ENCODE peak calls at places on chromosome 11, in eight cellular contexts. One of them, this sample, is unnamed.

GRCh38 chr11:125164091-125164421 is 495 bp upstream of the PKNOX2 start:
- DNase-seq in IMR-90: no peak
- DNase-seq in fibroblast of pulmonary artery: no peak
- DNase-seq in heart right ventricle: no peak
- DNase-seq in GM13977: no peak
- DNase-seq in A673: no peak
- DNase-seq in fibroblast of the aortic adventitia: no peak
- DNase-seq in mucosa of descending colon: no peak
- DNase-seq in this sample: no peak

GRCh38 chr11:46290598-46291309 is 13.3 kb downstream of the CREB3L1 start:
- DNase-seq in IMR-90: peak; percentile 98
- DNase-seq in fibroblast of pulmonary artery: peak; percentile 97
- DNase-seq in heart right ventricle: peak; percentile 64
- DNase-seq in GM13977: no peak
- DNase-seq in A673: peak; percentile 96
- DNase-seq in fibroblast of the aortic adventitia: peak; percentile 97
- DNase-seq in mucosa of descending colon: peak; percentile 81
- DNase-seq in this sample: peak; percentile 85

GRCh38 chr11:25981998-25982397 is 349.9 kb upstream of the ANO3 start:
- DNase-seq in IMR-90: peak; percentile 77
- DNase-seq in fibroblast of pulmonary artery: peak; percentile 88
- DNase-seq in heart right ventricle: no peak
- DNase-seq in GM13977: peak; percentile 10
- DNase-seq in A673: peak; percentile 56
- DNase-seq in fibroblast of the aortic adventitia: peak; percentile 89
- DNase-seq in mucosa of descending colon: peak; percentile 42
- DNase-seq in this sample: peak; percentile 12

GRCh38 chr11:12791245-12791644 is 117.0 kb downstream of the TEAD1 start:
- DNase-seq in IMR-90: no peak
- DNase-seq in fibroblast of pulmonary artery: no peak
- DNase-seq in heart right ventricle: no peak
- DNase-seq in GM13977: no peak
- DNase-seq in A673: no peak
- DNase-seq in fibroblast of the aortic adventitia: no peak
- DNase-seq in mucosa of descending colon: no peak
- DNase-seq in this sample: no peak

GRCh38 chr11:116044946-116045345 is 540.7 kb upstream of the CADM1 start:
- DNase-seq in IMR-90: no peak
- DNase-seq in fibroblast of pulmonary artery: no peak
- DNase-seq in heart right ventricle: no peak
- DNase-seq in GM13977: no peak
- DNase-seq in A673: no peak
- DNase-seq in fibroblast of the aortic adventitia: no peak
- DNase-seq in mucosa of descending colon: no peak
- DNase-seq in this sample: peak; percentile 51

GRCh38 chr11:2685051-2685450 is 14.7 kb downstream of the KCNQ1OT1 start:
- DNase-seq in IMR-90: no peak
- DNase-seq in fibroblast of pulmonary artery: no peak
- DNase-seq in heart right ventricle: no peak
- DNase-seq in GM13977: no peak
- DNase-seq in A673: no peak
- DNase-seq in fibroblast of the aortic adventitia: no peak
- DNase-seq in mucosa of descending colon: no peak
- DNase-seq in this sample: no peak

GRCh38 chr11:29781268-29781667 is 235.6 kb downstream of the KCNA4 start:
- DNase-seq in IMR-90: no peak
- DNase-seq in fibroblast of pulmonary artery: peak; percentile 27
- DNase-seq in heart right ventricle: peak; percentile 40
- DNase-seq in GM13977: no peak
- DNase-seq in A673: no peak
- DNase-seq in fibroblast of the aortic adventitia: no peak
- DNase-seq in mucosa of descending colon: no peak
- DNase-seq in this sample: no peak

GRCh38 chr11:25566298-25567200 is 765.4 kb upstream of the ANO3 start:
- DNase-seq in IMR-90: no peak
- DNase-seq in fibroblast of pulmonary artery: peak; percentile 29
- DNase-seq in heart right ventricle: peak; percentile 8
- DNase-seq in GM13977: no peak
- DNase-seq in A673: no peak
- DNase-seq in fibroblast of the aortic adventitia: peak; percentile 67
- DNase-seq in mucosa of descending colon: no peak
- DNase-seq in this sample: no peak

DNA sequence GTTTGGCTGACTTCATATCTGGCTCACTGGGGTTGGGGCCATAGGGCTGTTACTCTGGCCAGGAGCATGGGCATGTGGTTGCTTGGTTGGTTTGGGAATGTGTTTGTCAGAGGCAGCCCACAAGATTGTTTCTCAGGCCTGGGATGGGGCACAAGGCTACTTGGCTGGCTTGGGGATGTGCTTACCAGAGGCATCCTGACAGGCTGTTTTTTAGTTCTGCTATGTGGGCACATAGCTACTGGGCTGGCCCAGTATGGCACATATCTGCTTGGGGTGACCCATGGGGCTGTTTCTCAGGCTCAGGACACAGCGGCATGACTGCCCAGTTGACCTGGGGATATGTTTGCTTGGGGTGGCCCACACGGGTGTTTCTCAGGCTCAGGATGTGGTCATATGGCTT is 94.6 kb upstream of the PGR start:
- DNase-seq in IMR-90: no peak
- DNase-seq in fibroblast of pulmonary artery: no peak
- DNase-seq in heart right ventricle: no peak
- DNase-seq in GM13977: no peak
- DNase-seq in A673: no peak
- DNase-seq in fibroblast of the aortic adventitia: no peak
- DNase-seq in mucosa of descending colon: no peak
- DNase-seq in this sample: no peak
- TF ChIP-seq CTCF in IMR-90: no peak
- TF ChIP-seq CTCF in fibroblast of pulmonary artery: no peak
- TF ChIP-seq CTCF in heart right ventricle: no peak
- TF ChIP-seq CTCF in GM13977: no peak
- TF ChIP-seq CTCF in A673: no peak
- TF ChIP-seq CTCF in fibroblast of the aortic adventitia: no peak
- TF ChIP-seq CTCF in mucosa of descending colon: no peak
- TF ChIP-seq CTCF in this sample: no peak

GRCh38 chr11:44301856-44302231 is 8.1 kb downstream of the ALX4 start:
- DNase-seq in IMR-90: no peak
- DNase-seq in fibroblast of pulmonary artery: no peak
- DNase-seq in heart right ventricle: no peak
- DNase-seq in GM13977: no peak
- DNase-seq in A673: no peak
- DNase-seq in fibroblast of the aortic adventitia: no peak
- DNase-seq in mucosa of descending colon: no peak
- DNase-seq in this sample: no peak
- TF ChIP-seq CTCF in IMR-90: no peak
- TF ChIP-seq CTCF in fibroblast of pulmonary artery: no peak
- TF ChIP-seq CTCF in heart right ventricle: no peak
- TF ChIP-seq CTCF in GM13977: no peak
- TF ChIP-seq CTCF in A673: no peak
- TF ChIP-seq CTCF in fibroblast of the aortic adventitia: no peak
- TF ChIP-seq CTCF in mucosa of descending colon: no peak
- TF ChIP-seq CTCF in this sample: no peak

GRCh38 chr11:450809-451451 is 851 bp downstream of the PTDSS2 start:
- DNase-seq in IMR-90: peak; percentile 66
- DNase-seq in fibroblast of pulmonary artery: peak; percentile 63
- DNase-seq in heart right ventricle: no peak
- DNase-seq in GM13977: peak; percentile 77
- DNase-seq in A673: peak; percentile 71
- DNase-seq in fibroblast of the aortic adventitia: peak; percentile 59
- DNase-seq in mucosa of descending colon: peak; percentile 83
- DNase-seq in this sample: peak; percentile 71
- TF ChIP-seq CTCF in IMR-90: peak; percentile 35
- TF ChIP-seq CTCF in fibroblast of pulmonary artery: no peak
- TF ChIP-seq CTCF in heart right ventricle: peak; percentile 35
- TF ChIP-seq CTCF in GM13977: peak; percentile 45
- TF ChIP-seq CTCF in A673: peak; percentile 45
- TF ChIP-seq CTCF in fibroblast of the aortic adventitia: peak; percentile 16
- TF ChIP-seq CTCF in mucosa of descending colon: no peak
- TF ChIP-seq CTCF in this sample: peak; percentile 20

GRCh38 chr11:65781152-65781961 is 581 bp upstream of the AP5B1 start:
- DNase-seq in IMR-90: no peak
- DNase-seq in fibroblast of pulmonary artery: no peak
- DNase-seq in heart right ventricle: no peak
- DNase-seq in GM13977: peak; percentile 17
- DNase-seq in A673: peak; percentile 56
- DNase-seq in fibroblast of the aortic adventitia: peak; percentile 9
- DNase-seq in mucosa of descending colon: peak; percentile 36
- DNase-seq in this sample: peak; percentile 45
- TF ChIP-seq CTCF in IMR-90: peak; percentile 35
- TF ChIP-seq CTCF in fibroblast of pulmonary artery: no peak
- TF ChIP-seq CTCF in heart right ventricle: no peak
- TF ChIP-seq CTCF in GM13977: peak; percentile 58
- TF ChIP-seq CTCF in A673: no peak
- TF ChIP-seq CTCF in fibroblast of the aortic adventitia: no peak
- TF ChIP-seq CTCF in mucosa of descending colon: no peak
- TF ChIP-seq CTCF in this sample: no peak

This sample was measured in nephron progenitor cell.